ENCODE peak calls at places on chromosomes 2 and 18, in four cellular contexts. W is endodermal cell, O is fibroblast of pulmonary artery, E is breast epithelium. M is an unnamed sample.

GRCh38 chr2:152028182-152028862 is 70.5 kb downstream of the CACNB4 start:
- DNase-seq in W (no peak), E (no peak), O (peak), M (no peak)

GRCh38 chr2:88450925-88451575 is 1.4 kb downstream of the FOXI3 start:
- DNase-seq in O (no peak), E (no peak), W (no peak), M (no peak)

GRCh38 chr2:6782523-6783061 is 83.1 kb downstream of the CMPK2 start:
- DNase-seq in E (no peak), W (no peak), O (no peak), M (no peak)

GRCh38 chr18:64742898-64743297 is 594.0 kb upstream of the LINC00305 start:
- DNase-seq in O (no peak), E (no peak), W (no peak), M (no peak)

GRCh38 chr2:158990397-158991209 is 22.2 kb downstream of the TANC1 start:
- DNase-seq in O (peak), E (no peak), W (peak), M (no peak)

GRCh38 chr2:72925328-72925943 is 8.1 kb downstream of the EMX1 start:
- DNase-seq in O (no peak), E (no peak), W (peak), M (no peak)

GRCh38 chr2:8692783-8693768 is 11.2 kb downstream of the ID2 start:
- DNase-seq in W (peak), O (no peak), E (no peak), M (no peak)

GRCh38 chr2:240812301-240812680 is 7.7 kb downstream of the KIF1A start:
- DNase-seq in E (no peak), O (no peak), W (peak), M (peak)

GRCh38 chr2:85893428-85894258 is 4.9 kb upstream of the ST3GAL5 start:
- DNase-seq in E (no peak), W (no peak), O (peak), M (no peak)

GRCh38 chr18:9115984-9116383 is 13.5 kb downstream of the NDUFV2 start:
- DNase-seq in W (no peak), O (no peak), E (no peak), M (no peak)

GRCh38 chr2:161134547-161135518 is 25.4 kb upstream of the TANK start:
- DNase-seq in E (no peak), W (no peak), O (peak), M (no peak)

GRCh38 chr2:5365871-5366461 is 326.2 kb upstream of the SOX11 start:
- DNase-seq in E (peak), O (peak), W (peak), M (no peak)

GRCh38 chr2:180907731-180908130 is 72.7 kb upstream of the UBE2E3 start:
- DNase-seq in E (no peak), O (peak), W (no peak), M (no peak)

GRCh38 chr18:61980355-61980754 is 87.5 kb upstream of the RNF152 start:
- DNase-seq in W (no peak), O (peak), E (no peak), M (no peak)

GRCh38 chr18:13501896-13502295 is 224.5 kb downstream of the FAM210A start:
- DNase-seq in O (no peak), W (no peak), E (no peak), M (no peak)

GRCh38 chr2:120298173-120298835 is 45.7 kb downstream of the RALB start:
- DNase-seq in W (no peak), E (no peak), O (peak), M (no peak)

GRCh38 chr2:172350844-172351480 is 76.4 kb upstream of the ITGA6 start:
- DNase-seq in O (no peak), W (no peak), E (peak), M (no peak)

GRCh38 chr18:68705119-68705518 is 9.8 kb downstream of the TMX3 start:
- DNase-seq in W (no peak), E (no peak), O (no peak), M (no peak)
- TF ChIP-seq CTCF in W (no peak), E (no peak), O (no peak), M (no peak)

DNA sequence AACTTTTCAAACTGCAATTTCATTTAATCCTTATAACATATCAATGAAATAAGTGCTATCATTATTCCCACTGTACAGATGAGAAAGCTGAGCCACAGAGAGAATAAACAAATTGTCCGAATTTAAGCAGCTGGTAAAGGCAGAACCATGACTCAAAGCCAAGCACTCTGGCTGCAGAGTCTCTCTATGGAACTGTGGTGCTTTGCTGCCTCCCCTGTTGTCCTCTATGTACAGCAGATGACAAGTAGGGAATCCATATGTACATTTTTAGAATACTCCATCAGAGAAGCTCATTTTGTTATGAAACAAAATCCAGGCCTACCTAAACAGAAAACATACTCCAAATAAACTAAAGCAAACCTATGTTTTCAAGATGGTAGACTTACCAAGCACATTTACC is 45.1 kb downstream of the FARSB start:
- DNase-seq in E (no peak), W (no peak), O (peak), M (no peak)
- TF ChIP-seq CTCF in E (no peak), W (no peak), O (peak), M (no peak)

DNA sequence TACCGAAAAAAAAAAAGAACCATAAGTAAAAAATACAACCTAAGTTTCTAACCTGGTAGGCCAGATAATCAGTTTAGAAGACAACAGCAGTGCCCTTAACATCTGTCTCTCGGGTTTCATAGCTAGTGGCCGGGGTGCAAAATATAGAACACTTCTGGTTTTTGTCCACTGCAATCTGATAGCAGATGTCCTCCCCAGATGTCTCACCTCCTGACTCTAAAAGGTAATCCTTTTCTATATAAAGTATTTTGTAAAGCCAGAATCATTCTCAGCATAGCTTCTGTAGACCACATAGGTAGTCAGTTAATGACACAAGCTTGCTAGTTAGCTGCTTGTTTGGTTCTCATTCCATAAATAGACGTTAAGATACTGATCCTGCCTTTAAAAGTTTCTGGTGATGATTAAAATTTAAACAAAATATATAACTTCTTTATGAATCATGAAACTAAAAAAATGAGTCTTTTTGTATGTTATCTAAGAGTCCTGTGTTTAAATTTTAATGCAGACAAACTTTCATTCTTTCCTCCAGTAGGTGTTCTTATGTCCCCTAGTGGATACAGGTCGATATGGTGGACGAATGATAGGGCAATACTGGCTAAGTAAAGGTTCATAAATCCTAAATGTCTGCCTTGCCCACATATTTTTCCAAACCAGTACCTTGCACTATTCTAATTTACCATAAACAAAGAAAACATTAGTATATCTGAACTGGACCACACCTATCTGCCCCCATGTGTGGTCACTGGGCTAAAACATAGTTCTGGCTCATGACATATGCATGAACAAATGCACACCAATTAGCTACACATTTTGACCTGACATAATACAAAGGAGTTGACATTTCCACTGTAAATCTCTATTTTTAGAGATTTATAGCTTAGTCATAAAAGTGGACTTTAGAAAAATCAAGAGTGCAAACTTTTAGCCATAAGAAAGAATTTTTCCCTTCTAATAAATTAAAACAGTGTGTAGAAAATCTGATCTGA is 171.0 kb downstream of the SRBD1 start:
- DNase-seq in W (no peak), E (no peak), O (peak), M (no peak)
- TF ChIP-seq CTCF in W (peak), E (no peak), O (peak), M (no peak)

DNA sequence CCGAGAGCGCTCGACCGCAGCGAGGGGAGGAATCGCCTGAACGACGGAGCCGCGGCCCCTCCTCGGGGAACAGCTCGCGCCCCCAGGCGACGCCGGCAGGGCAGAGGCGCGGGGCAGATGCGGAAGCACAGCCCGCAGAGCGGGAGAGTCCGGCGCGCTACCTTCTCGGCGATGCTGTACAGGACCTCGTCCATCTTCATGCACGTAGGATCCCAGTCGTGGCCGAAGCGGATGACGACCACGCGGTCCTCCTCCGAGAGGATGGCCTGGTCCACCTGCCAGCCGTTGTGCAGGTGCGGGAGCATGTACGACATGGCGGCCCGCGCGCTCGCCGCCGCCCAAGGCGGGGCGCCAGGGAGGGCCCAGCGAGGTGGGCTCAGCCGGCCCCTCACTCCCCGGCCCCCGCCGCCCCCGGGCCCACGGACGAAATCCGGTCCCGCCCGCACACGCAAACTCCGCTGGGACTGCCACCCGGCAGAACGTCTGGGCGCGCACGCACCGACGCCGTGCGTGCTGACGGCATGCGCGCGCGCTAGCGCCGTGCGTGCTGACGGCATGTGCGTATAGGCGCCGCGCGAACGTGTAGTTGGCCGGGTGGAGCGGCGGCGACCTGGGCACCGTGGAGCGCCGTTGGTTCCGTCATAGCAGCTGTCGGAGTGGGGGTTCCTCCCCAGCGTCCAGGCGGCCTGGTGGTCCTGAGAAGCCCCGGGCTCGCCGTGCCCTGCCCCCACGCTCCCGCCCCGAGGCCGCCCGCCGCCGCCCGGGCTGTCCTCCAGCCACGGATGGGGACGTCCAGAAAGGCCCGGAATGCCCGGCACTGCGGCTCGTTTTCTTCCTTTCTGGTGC is at the start of gene TXNL4A:
- DNase-seq in E (peak), W (peak), O (peak), M (peak)
- TF ChIP-seq CTCF in E (peak), W (peak), O (peak), M (peak)

GRCh38 chr2:42558827-42559226 is 9.6 kb upstream of the MTA3 start:
- DNase-seq in O (no peak), E (no peak), W (peak), M (no peak)
- TF ChIP-seq CTCF in O (no peak), E (no peak), W (peak), M (no peak)

GRCh38 chr2:102707796-102708713 is 53.8 kb upstream of the TMEM182 start:
- DNase-seq in W (peak), O (no peak), E (no peak), M (no peak)

GRCh38 chr2:102703305-102703704 is 58.5 kb upstream of the TMEM182 start:
- DNase-seq in W (no peak), O (no peak), E (no peak), M (no peak)

GRCh38 chr2:102704531-102704930 is 57.3 kb upstream of the TMEM182 start:
- DNase-seq in E (no peak), O (no peak), W (peak), M (no peak)

GRCh38 chr2:102698369-102699111 is 63.3 kb upstream of the TMEM182 start:
- DNase-seq in E (no peak), O (no peak), W (no peak), M (no peak)

GRCh38 chr2:102703748-102704147 is 58.1 kb upstream of the TMEM182 start:
- DNase-seq in O (peak), E (no peak), W (peak), M (no peak)
- TF ChIP-seq CTCF in O (peak), E (no peak), W (peak), M (no peak)

GRCh38 chr2:99448556-99448955 is 41.3 kb downstream of the REV1 start:
- DNase-seq in O (peak), W (no peak), E (no peak), M (no peak)

GRCh38 chr2:99444222-99444621 is 45.6 kb downstream of the REV1 start:
- DNase-seq in W (no peak), O (no peak), E (no peak), M (no peak)

GRCh38 chr2:99445065-99445464 is 44.8 kb downstream of the REV1 start:
- DNase-seq in E (no peak), W (no peak), O (no peak), M (no peak)

GRCh38 chr2:99439989-99440388 is 49.8 kb downstream of the REV1 start:
- DNase-seq in O (no peak), W (no peak), E (no peak), M (no peak)

GRCh38 chr2:99442837-99443236 is 47.0 kb downstream of the REV1 start:
- DNase-seq in W (no peak), E (no peak), O (peak), M (no peak)
- TF ChIP-seq CTCF in W (peak), E (no peak), O (peak), M (peak)